ENCODE peak calls at places on chromosomes 13 and 19, in four cellular contexts. One of them, this sample, is unnamed.

GRCh38 chr13:27131202-27131623 is 40.4 kb downstream of the USP12 start:
- DNase-seq in ovary: no peak
- DNase-seq in psoas muscle: no peak
- DNase-seq in colonic mucosa: peak
- DNase-seq in this sample: no peak

GRCh38 chr13:73220966-73221720 is 162.3 kb downstream of the KLF5 start:
- DNase-seq in colonic mucosa: peak
- DNase-seq in psoas muscle: no peak
- DNase-seq in ovary: no peak
- DNase-seq in this sample: no peak

GRCh38 chr19:8054169-8054568 is 1.6 kb downstream of the CCL25 start:
- DNase-seq in ovary: no peak
- DNase-seq in colonic mucosa: no peak
- DNase-seq in psoas muscle: no peak
- DNase-seq in this sample: no peak

GRCh38 chr13:82713681-82714405 is 1168.4 kb downstream of the SLITRK1 start:
- DNase-seq in ovary: no peak
- DNase-seq in psoas muscle: no peak
- DNase-seq in colonic mucosa: no peak
- DNase-seq in this sample: no peak

GRCh38 chr19:6010107-6010506 is 32.2 kb upstream of the RANBP3 start:
- DNase-seq in ovary: no peak
- DNase-seq in psoas muscle: peak
- DNase-seq in colonic mucosa: no peak
- DNase-seq in this sample: no peak

GRCh38 chr19:15444505-15445226 is 5.1 kb downstream of the WIZ start:
- DNase-seq in ovary: no peak
- DNase-seq in psoas muscle: peak
- DNase-seq in colonic mucosa: no peak
- DNase-seq in this sample: no peak

GRCh38 chr19:54473071-54473941 is at the start of gene CDC42EP5:
- DNase-seq in psoas muscle: peak
- DNase-seq in ovary: peak
- DNase-seq in colonic mucosa: peak
- DNase-seq in this sample: peak

GRCh38 chr13:62879071-62879470 is 1463.4 kb upstream of the PCDH20 start:
- DNase-seq in colonic mucosa: no peak
- DNase-seq in ovary: no peak
- DNase-seq in psoas muscle: no peak
- DNase-seq in this sample: no peak

GRCh38 chr13:111216166-111216960 is 101.3 kb downstream of the ARHGEF7 start:
- DNase-seq in ovary: peak
- DNase-seq in psoas muscle: peak
- DNase-seq in colonic mucosa: peak
- DNase-seq in this sample: peak

GRCh38 chr19:31478241-31478640 is 129.0 kb upstream of the TSHZ3 start:
- DNase-seq in colonic mucosa: no peak
- DNase-seq in psoas muscle: no peak
- DNase-seq in ovary: no peak
- DNase-seq in this sample: no peak

GRCh38 chr19:46067691-46068090 is 26.9 kb upstream of the IGFL4 start:
- DNase-seq in psoas muscle: no peak
- DNase-seq in ovary: no peak
- DNase-seq in colonic mucosa: no peak
- DNase-seq in this sample: no peak

GRCh38 chr19:13906525-13906904 is 514 bp downstream of the CC2D1A start:
- DNase-seq in ovary: no peak
- DNase-seq in colonic mucosa: peak
- DNase-seq in psoas muscle: no peak
- DNase-seq in this sample: no peak

GRCh38 chr19:3097442-3097871 is 3.3 kb downstream of the GNA11 start:
- DNase-seq in psoas muscle: peak
- DNase-seq in colonic mucosa: peak
- DNase-seq in ovary: no peak
- DNase-seq in this sample: no peak

GRCh38 chr13:27053235-27053884 is 118.3 kb downstream of the USP12 start:
- DNase-seq in ovary: no peak
- DNase-seq in psoas muscle: no peak
- DNase-seq in colonic mucosa: no peak
- DNase-seq in this sample: no peak

GRCh38 chr19:2715470-2716274 is 5.5 kb downstream of the DIRAS1 start:
- DNase-seq in psoas muscle: no peak
- DNase-seq in colonic mucosa: no peak
- DNase-seq in ovary: no peak
- DNase-seq in this sample: no peak

GRCh38 chr19:34480971-34481821 is at the start of gene WTIP:
- DNase-seq in ovary: peak
- DNase-seq in colonic mucosa: peak
- DNase-seq in psoas muscle: peak
- DNase-seq in this sample: peak

GRCh38 chr19:5661483-5661882 is 18.8 kb downstream of the MICOS13 start:
- DNase-seq in colonic mucosa: no peak
- DNase-seq in ovary: no peak
- DNase-seq in psoas muscle: no peak
- DNase-seq in this sample: peak

GRCh38 chr13:113599396-113599795 is 14.8 kb downstream of the TFDP1 start:
- DNase-seq in psoas muscle: peak
- DNase-seq in colonic mucosa: no peak
- DNase-seq in ovary: no peak
- DNase-seq in this sample: peak

GRCh38 chr19:19750842-19751790 is 18.2 kb upstream of the ZNF14 start:
- DNase-seq in colonic mucosa: no peak
- DNase-seq in psoas muscle: no peak
- DNase-seq in ovary: no peak
- DNase-seq in this sample: peak

GRCh38 chr13:95714142-95714832 is 37.3 kb downstream of the DNAJC3 start:
- DNase-seq in psoas muscle: no peak
- DNase-seq in colonic mucosa: no peak
- DNase-seq in ovary: no peak
- DNase-seq in this sample: no peak
- H3K27ac ChIP-seq in psoas muscle: no peak
- H3K27ac ChIP-seq in colonic mucosa: no peak
- H3K27ac ChIP-seq in ovary: no peak
- H3K27ac ChIP-seq in this sample: peak

GRCh38 chr13:29761815-29762214 is 88.6 kb downstream of the UBL3 start:
- DNase-seq in ovary: no peak
- DNase-seq in psoas muscle: no peak
- DNase-seq in colonic mucosa: no peak
- DNase-seq in this sample: no peak
- TF ChIP-seq CTCF in ovary: no peak
- TF ChIP-seq CTCF in psoas muscle: no peak
- TF ChIP-seq CTCF in colonic mucosa: no peak
- TF ChIP-seq CTCF in this sample: no peak

GRCh38 chr19:47742636-47743035 is 2.7 kb upstream of the NOP53 start:
- DNase-seq in psoas muscle: no peak
- DNase-seq in colonic mucosa: no peak
- DNase-seq in ovary: no peak
- DNase-seq in this sample: no peak
- H3K27ac ChIP-seq in psoas muscle: peak
- H3K27ac ChIP-seq in colonic mucosa: peak
- H3K27ac ChIP-seq in ovary: peak
- H3K27ac ChIP-seq in this sample: peak

GRCh38 chr19:50309396-50310125 is 19.6 kb downstream of the KCNC3 start:
- DNase-seq in psoas muscle: peak
- DNase-seq in ovary: no peak
- DNase-seq in colonic mucosa: no peak
- DNase-seq in this sample: no peak

GRCh38 chr19:50310759-50311465 is 18.3 kb downstream of the KCNC3 start:
- DNase-seq in colonic mucosa: no peak
- DNase-seq in psoas muscle: peak
- DNase-seq in ovary: no peak
- DNase-seq in this sample: no peak

GRCh38 chr19:50313812-50314536 is 15.2 kb downstream of the KCNC3 start:
- DNase-seq in ovary: no peak
- DNase-seq in psoas muscle: no peak
- DNase-seq in colonic mucosa: no peak
- DNase-seq in this sample: no peak

GRCh38 chr19:50312967-50313811 is 16.0 kb downstream of the KCNC3 start:
- DNase-seq in psoas muscle: no peak
- DNase-seq in colonic mucosa: no peak
- DNase-seq in ovary: no peak
- DNase-seq in this sample: no peak

DNA sequence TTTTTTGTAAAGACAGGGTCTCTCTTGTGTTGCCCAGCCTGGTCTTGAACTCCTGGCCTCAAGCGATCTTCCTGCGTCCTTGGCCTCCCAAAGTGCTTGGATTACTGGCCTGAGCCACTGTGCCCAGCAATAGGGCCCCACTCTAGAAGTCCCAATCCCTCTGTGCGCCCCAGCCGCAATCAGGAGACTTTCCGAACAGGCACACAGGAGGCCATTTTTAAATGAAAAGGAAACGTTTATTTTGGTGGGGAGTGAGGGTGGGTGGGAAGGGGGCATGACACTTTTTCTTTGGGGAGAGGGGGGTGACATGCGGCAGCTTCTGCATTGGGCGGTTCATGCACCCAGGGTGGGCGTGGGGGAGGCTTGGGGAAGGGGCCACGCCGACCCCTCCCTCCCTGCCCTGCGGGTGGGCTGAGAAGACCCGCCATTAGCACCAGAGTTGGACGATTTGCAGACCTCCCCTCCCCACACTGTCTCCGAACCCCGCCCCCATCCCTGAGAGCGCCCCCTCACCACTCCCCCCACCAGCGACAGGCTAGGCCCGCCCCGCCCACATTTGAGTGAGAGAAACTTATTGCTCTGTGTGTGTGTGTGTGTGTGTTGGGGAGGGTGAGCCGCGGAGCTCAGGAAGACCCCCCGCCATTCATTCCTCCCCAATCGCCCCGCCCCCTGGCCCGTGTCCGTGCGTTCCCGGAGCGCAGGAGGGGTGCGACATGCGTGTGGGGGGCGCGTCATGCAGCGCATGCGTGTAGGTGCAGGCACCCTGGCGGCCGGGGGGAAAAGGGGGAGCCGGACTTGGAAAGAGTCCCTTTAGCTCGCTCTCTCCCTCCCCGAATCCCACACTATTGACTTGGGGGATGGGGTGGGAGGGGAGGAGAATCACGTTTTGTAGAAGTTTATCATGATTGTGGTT is 17.2 kb downstream of the KCNC3 start:
- DNase-seq in colonic mucosa: no peak
- DNase-seq in psoas muscle: peak
- DNase-seq in ovary: no peak
- DNase-seq in this sample: no peak
- TF ChIP-seq CTCF in colonic mucosa: no peak
- TF ChIP-seq CTCF in psoas muscle: no peak
- TF ChIP-seq CTCF in ovary: no peak
- TF ChIP-seq CTCF in this sample: no peak

DNA sequence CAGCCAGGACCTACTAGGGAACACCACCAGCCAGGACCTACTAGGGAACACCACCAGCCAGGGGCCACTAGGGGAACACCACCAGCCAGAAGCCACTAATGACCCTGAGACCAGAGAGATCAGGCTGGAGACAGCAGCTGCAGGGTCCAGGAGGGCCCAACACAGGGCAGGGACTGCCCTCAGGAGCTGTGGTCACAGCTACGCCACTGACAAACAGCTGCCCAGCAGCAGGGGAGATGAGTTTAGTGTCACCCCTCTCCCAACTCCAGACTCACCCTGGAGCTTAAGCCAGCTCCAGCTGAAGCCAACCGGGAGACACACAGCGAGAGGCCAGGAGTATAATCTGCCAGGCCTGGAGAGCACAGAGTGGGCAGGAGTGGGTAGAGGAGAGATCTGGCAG is 25.7 kb downstream of the TUBGCP3 start:
- DNase-seq in psoas muscle: no peak
- DNase-seq in ovary: no peak
- DNase-seq in colonic mucosa: no peak
- DNase-seq in this sample: no peak
- H3K27ac ChIP-seq in psoas muscle: no peak
- H3K27ac ChIP-seq in ovary: no peak
- H3K27ac ChIP-seq in colonic mucosa: no peak
- H3K27ac ChIP-seq in this sample: no peak

DNA sequence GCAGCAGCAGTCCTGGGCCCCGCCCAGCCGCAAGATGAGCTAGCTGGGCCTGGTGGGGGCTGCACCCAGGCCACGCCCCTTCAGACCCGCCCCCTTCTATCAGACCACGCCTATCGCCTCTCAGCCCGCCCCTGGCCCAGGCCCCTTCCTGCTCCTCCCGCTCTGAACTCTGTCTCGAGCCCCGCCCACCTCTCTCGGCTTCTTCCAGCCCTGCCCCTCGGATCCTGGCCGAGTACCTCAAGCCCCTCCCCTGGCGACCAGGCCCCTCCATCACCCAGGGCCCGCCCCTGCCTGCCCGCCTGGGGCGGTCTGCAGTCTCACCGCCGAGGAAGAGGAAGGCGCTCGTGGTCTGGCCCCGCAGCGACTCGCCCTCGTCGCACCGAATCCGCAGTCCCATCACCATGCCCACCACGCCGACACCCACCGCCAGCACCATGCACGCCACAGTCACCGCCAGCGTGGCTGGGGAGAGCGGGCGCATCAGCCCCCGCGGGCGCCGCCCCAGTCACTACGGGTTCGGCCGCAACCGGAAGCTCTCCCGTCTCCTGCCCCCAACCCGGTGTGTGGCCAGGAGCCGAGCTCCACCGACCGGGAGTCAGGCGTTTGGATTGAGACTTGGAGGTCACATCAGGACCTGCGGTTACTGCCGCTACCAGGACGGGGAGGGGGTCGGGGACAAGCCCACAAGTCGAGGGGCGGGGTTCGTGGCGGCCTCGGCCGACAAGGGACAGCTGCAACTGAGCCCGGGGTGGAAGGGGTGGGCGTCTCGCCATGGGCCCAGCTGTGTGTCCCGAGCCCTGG is 1.0 kb downstream of the CLDND2 start:
- DNase-seq in ovary: peak
- DNase-seq in colonic mucosa: peak
- DNase-seq in psoas muscle: peak
- DNase-seq in this sample: peak
- TF ChIP-seq CTCF in ovary: no peak
- TF ChIP-seq CTCF in colonic mucosa: no peak
- TF ChIP-seq CTCF in psoas muscle: no peak
- TF ChIP-seq CTCF in this sample: no peak

GRCh38 chr19:48969276-48970138 is 4.4 kb downstream of the FTL start:
- DNase-seq in colonic mucosa: no peak
- DNase-seq in ovary: no peak
- DNase-seq in psoas muscle: no peak
- DNase-seq in this sample: peak

GRCh38 chr19:48967346-48968178 is 2.5 kb downstream of the FTL start:
- DNase-seq in psoas muscle: no peak
- DNase-seq in colonic mucosa: no peak
- DNase-seq in ovary: no peak
- DNase-seq in this sample: no peak

GRCh38 chr19:48968813-48969218 is 3.7 kb downstream of the FTL start:
- DNase-seq in colonic mucosa: no peak
- DNase-seq in ovary: no peak
- DNase-seq in psoas muscle: no peak
- DNase-seq in this sample: no peak

GRCh38 chr19:48966541-48967345 is 1.6 kb downstream of the FTL start:
- DNase-seq in psoas muscle: no peak
- DNase-seq in ovary: no peak
- DNase-seq in colonic mucosa: no peak
- DNase-seq in this sample: peak

GRCh38 chr19:48968179-48968661 is 3.1 kb downstream of the FTL start:
- DNase-seq in colonic mucosa: no peak
- DNase-seq in ovary: no peak
- DNase-seq in psoas muscle: no peak
- DNase-seq in this sample: no peak
- H3K27ac ChIP-seq in colonic mucosa: peak
- H3K27ac ChIP-seq in ovary: no peak
- H3K27ac ChIP-seq in psoas muscle: peak
- H3K27ac ChIP-seq in this sample: peak

GRCh38 chr13:19153782-19154450 is 27.7 kb downstream of the TUBA3C start:
- DNase-seq in psoas muscle: no peak
- DNase-seq in colonic mucosa: no peak
- DNase-seq in ovary: no peak
- DNase-seq in this sample: peak
- TF ChIP-seq CTCF in psoas muscle: no peak
- TF ChIP-seq CTCF in colonic mucosa: no peak
- TF ChIP-seq CTCF in ovary: no peak
- TF ChIP-seq CTCF in this sample: no peak